ENCODE peak calls at places on chromosomes 13 and 19, in ten cellular contexts. Q is heart left ventricle, Z is tibial nerve, G is astrocyte of the spinal cord, N is psoas muscle, J is GM04504, B is NCI-H1436, H is T-cell, M is RPMI7951, Y is DMS79 treated with DMSO at 0.1 percent for 48 hours. L is an unnamed sample.

GRCh38 chr13:35675651-35676050 is 199.2 kb upstream of the MAB21L1 start:
- DNase-seq in G (no peak), M (no peak), Z (no peak), N (no peak), Y (no peak), J (no peak), Q (no peak), H (no peak), B (no peak), L (no peak)

GRCh38 chr13:100439247-100439955 is 149.2 kb downstream of the GGACT start:
- DNase-seq in Z (no peak), B (no peak), G (no peak), M (no peak), Q (no peak), Y (no peak), J (no peak), N (no peak), H (no peak), L (no peak)

GRCh38 chr19:39805120-39805519 is 26.5 kb downstream of the LEUTX start:
- DNase-seq in Q (peak), M (peak), J (no peak), N (no peak), B (no peak), H (no peak), Y (no peak), Z (no peak), G (no peak), L (peak)

GRCh38 chr13:24251525-24251924 is 57.9 kb upstream of the C1QTNF9 start:
- DNase-seq in Q (no peak), G (no peak), J (no peak), N (no peak), M (no peak), H (peak), B (no peak), Y (no peak), Z (no peak), L (no peak)

GRCh38 chr19:3404324-3405260 is 38.2 kb downstream of the NFIC start:
- DNase-seq in M (peak), N (peak), H (no peak), Y (no peak), J (peak), Q (peak), Z (peak), G (peak), B (no peak), L (peak)

GRCh38 chr19:15919243-15919642 is 15.1 kb downstream of the CYP4F11 start:
- DNase-seq in M (no peak), B (no peak), N (no peak), Y (no peak), Z (no peak), Q (no peak), J (no peak), H (no peak), G (no peak), L (no peak)

GRCh38 chr19:8212212-8212611 is 3.0 kb downstream of the CERS4 start:
- DNase-seq in N (no peak), J (no peak), M (no peak), Q (no peak), G (no peak), Z (no peak), Y (no peak), B (no peak), H (no peak), L (no peak)

GRCh38 chr13:82698383-82698782 is 1183.9 kb downstream of the SLITRK1 start:
- DNase-seq in M (no peak), H (no peak), J (no peak), Y (no peak), G (no peak), Q (no peak), Z (no peak), N (no peak), B (no peak), L (no peak)

GRCh38 chr19:50501568-50502475 is 9.2 kb downstream of the JOSD2 start:
- DNase-seq in M (no peak), H (no peak), Y (peak), J (no peak), N (peak), Z (no peak), G (no peak), Q (peak), B (no peak), L (no peak)

GRCh38 chr13:95224064-95224463 is 77.2 kb downstream of the ABCC4 start:
- DNase-seq in N (no peak), B (no peak), H (no peak), M (no peak), Z (no peak), Y (no peak), J (no peak), G (no peak), Q (no peak), L (no peak)

GRCh38 chr19:14089662-14090508 is 666 bp downstream of the SAMD1 start:
- DNase-seq in Q (peak), M (peak), B (peak), Z (no peak), Y (peak), H (no peak), J (no peak), G (peak), N (peak), L (peak)

GRCh38 chr13:80040219-80040976 is 300.5 kb downstream of the SPRY2 start:
- DNase-seq in B (no peak), J (peak), M (peak), G (peak), Y (no peak), H (no peak), Q (no peak), N (no peak), Z (no peak), L (peak)

GRCh38 chr13:30346159-30346788 is 38.9 kb upstream of the KATNAL1 start:
- DNase-seq in N (no peak), M (no peak), H (peak), Q (no peak), Y (no peak), Z (no peak), G (no peak), B (no peak), J (no peak), L (no peak)

GRCh38 chr19:8045872-8046568 is 6.5 kb upstream of the CCL25 start:
- DNase-seq in M (no peak), N (no peak), G (no peak), Z (no peak), J (no peak), Q (no peak), H (no peak), B (no peak), Y (no peak), L (no peak)

GRCh38 chr13:76630629-76631028 is 255.6 kb downstream of the KCTD12 start:
- DNase-seq in B (no peak), H (no peak), N (no peak), M (no peak), Y (no peak), Q (no peak), G (no peak), Z (no peak), J (no peak), L (no peak)

GRCh38 chr13:24500977-24501376 is 11.6 kb downstream of the PARP4 start:
- DNase-seq in N (no peak), B (no peak), Q (no peak), G (peak), Z (no peak), H (no peak), M (no peak), Y (no peak), J (no peak), L (peak)